ENCODE peak calls at places on chromosome 9, in four cellular contexts. P, Y, X and T are unnamed samples.

GRCh38 chr9:93096131-93096802 is at the start of gene CARD19:
- DNase-seq in P (no peak), X (peak; percentile 43), Y (peak; percentile 38), T (peak; percentile 40)

GRCh38 chr9:90813523-90813922 is 11.9 kb downstream of the SYK start:
- DNase-seq in X (no peak), Y (no peak), P (no peak), T (no peak)

GRCh38 chr9:14173730-14174129 is 140.2 kb downstream of the NFIB start:
- DNase-seq in X (no peak), P (no peak), Y (no peak), T (peak; percentile 40)

GRCh38 chr9:135035781-135036760 is 51.4 kb upstream of the OLFM1 start:
- DNase-seq in Y (no peak), X (no peak), P (no peak), T (no peak)

GRCh38 chr9:3008091-3008490 is 164.2 kb upstream of the PUM3 start:
- DNase-seq in X (no peak), P (no peak), Y (no peak), T (no peak)

GRCh38 chr9:12884736-12885395 is 110.0 kb downstream of the LURAP1L start:
- DNase-seq in Y (no peak), P (no peak), X (peak; percentile 95), T (peak; percentile 92)

GRCh38 chr9:129162901-129163670 is 15.0 kb downstream of the IER5L start:
- DNase-seq in P (no peak), X (no peak), Y (no peak), T (peak; percentile 25)

GRCh38 chr9:97237311-97237786 is 70.1 kb upstream of the CCDC180 start:
- DNase-seq in X (no peak), P (no peak), Y (no peak), T (peak; percentile 11)

GRCh38 chr9:127714916-127715442 is 484 bp downstream of the PTRH1 start:
- DNase-seq in P (no peak), X (no peak), Y (no peak), T (no peak)

GRCh38 chr9:94630833-94631232 is 8.5 kb downstream of the FBP1 start:
- DNase-seq in P (no peak), X (no peak), Y (no peak), T (no peak)

GRCh38 chr9:88392549-88392948 is 4.3 kb downstream of the SPIN1 start:
- DNase-seq in X (no peak), Y (no peak), P (no peak), T (no peak)
- H3K4me3 ChIP-seq in X (no peak overlapping the region), Y (no peak overlapping the region), P (no peak overlapping the region), T (no peak overlapping the region)

GRCh38 chr9:131635285-131635684 is 90.0 kb downstream of the PRRT1B start:
- DNase-seq in X (peak; percentile 97), Y (peak; percentile 57), P (no peak), T (peak; percentile 97)
- TF ChIP-seq CTCF in X (peak; percentile 24), Y (no peak), P (no peak), T (peak; percentile 39)

GRCh38 chr9:84939766-84940165 is 270.2 kb downstream of the NTRK2 start:
- DNase-seq in X (no peak), P (no peak), Y (no peak), T (no peak)

GRCh38 chr9:84937086-84937670 is 267.6 kb downstream of the NTRK2 start:
- DNase-seq in P (no peak), Y (no peak), X (no peak), T (no peak)

GRCh38 chr9:84945878-84946538 is 276.5 kb downstream of the NTRK2 start:
- DNase-seq in Y (no peak), X (no peak), P (no peak), T (no peak)

GRCh38 chr9:84940294-84940693 is 270.8 kb downstream of the NTRK2 start:
- DNase-seq in X (no peak), P (no peak), Y (no peak), T (no peak)

DNA sequence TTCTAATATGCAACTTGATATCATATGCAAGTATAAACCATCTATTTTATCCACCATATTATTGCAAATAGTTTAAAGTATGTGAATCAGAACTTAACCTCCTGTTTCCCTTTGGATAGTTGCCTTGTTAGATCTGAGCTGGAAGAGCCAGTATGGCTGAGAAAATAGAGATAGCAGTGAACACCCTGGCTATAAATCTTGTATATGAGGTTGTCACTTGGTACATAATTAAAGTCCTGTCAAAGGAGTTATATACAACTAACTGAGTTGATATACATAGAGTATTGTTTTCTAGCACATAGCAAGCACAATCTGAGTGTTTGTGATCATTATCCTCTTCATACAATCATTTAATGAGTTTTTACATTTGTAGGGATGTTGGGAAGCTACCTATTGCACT is 272.3 kb downstream of the NTRK2 start:
- DNase-seq in X (no peak), Y (no peak), P (no peak), T (no peak)
- H3K4me3 ChIP-seq in X (no peak overlapping the region), Y (no peak overlapping the region), P (no peak overlapping the region), T (no peak overlapping the region)

GRCh38 chr9:132367613-132368305 is 13.0 kb upstream of the SETX start:
- DNase-seq in Y (no peak), X (no peak), P (no peak), T (no peak)
- TF ChIP-seq CTCF in Y (no peak), X (no peak), P (no peak), T (no peak)

DNA sequence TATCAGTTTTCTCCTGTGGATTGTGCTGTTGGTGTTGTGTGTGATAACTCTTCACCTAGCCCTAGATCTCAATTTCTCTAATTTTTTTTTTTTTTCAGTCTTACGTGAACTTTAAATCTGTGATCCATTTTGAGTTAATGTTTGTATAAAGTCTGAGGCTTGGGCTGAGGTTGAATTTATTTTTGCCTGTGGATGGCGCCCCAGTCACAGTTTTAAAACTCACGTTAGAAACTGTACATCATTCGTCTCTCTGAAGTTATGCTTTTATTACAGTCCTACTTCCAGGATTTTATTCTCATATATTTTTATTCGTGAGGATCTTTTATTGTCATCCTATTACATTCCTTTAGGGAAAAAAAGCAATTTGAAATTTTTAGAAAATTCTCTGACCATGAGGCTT is 103.1 kb downstream of the EHMT1 start:
- DNase-seq in P (no peak), X (no peak), Y (no peak), T (no peak)
- H3K4me3 ChIP-seq in P (no peak overlapping the region), X (no peak overlapping the region), Y (no peak overlapping the region), T (no peak overlapping the region)

GRCh38 chr9:100167912-100168775 is 69.1 kb downstream of the INVS start:
- DNase-seq in X (no peak), Y (no peak), P (no peak), T (peak; percentile 58)
- TF ChIP-seq CTCF in X (peak; percentile 12), Y (no peak), P (no peak), T (peak; percentile 61)

GRCh38 chr9:105147095-105147871 is 97.2 kb upstream of the SLC44A1 start:
- DNase-seq in X (no peak), Y (no peak), P (no peak), T (no peak)

GRCh38 chr9:105146677-105147076 is 97.8 kb upstream of the SLC44A1 start:
- DNase-seq in X (no peak), Y (no peak), P (no peak), T (no peak)

GRCh38 chr9:105142406-105143092 is 101.9 kb upstream of the SLC44A1 start:
- DNase-seq in P (no peak), Y (no peak), X (no peak), T (peak; percentile 64)

GRCh38 chr9:105144076-105144475 is 100.4 kb upstream of the SLC44A1 start:
- DNase-seq in P (no peak), X (no peak), Y (no peak), T (no peak)

DNA sequence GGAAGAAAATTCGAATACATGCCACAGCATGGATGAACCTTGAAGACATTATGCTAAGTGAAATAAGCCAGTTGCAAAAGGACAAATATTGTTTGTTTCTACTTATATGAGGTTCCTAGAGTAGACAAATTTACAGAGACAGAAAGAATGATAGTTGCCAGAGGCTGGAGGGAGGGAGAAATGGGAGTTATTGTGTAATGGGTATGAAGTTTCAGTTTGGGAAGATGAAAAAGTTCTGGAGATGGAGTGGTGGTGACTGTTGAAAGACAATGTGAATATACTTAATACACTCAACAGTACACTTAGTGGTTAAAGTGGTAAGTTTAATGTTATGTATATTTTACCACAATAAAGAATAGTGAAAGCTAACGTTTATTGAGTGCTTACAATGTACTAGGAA is 99.6 kb upstream of the SLC44A1 start:
- DNase-seq in X (no peak), Y (no peak), P (no peak), T (no peak)
- H3K4me3 ChIP-seq in X (no peak overlapping the region), Y (no peak overlapping the region), P (no peak overlapping the region), T (no peak overlapping the region)

GRCh38 chr9:5895782-5896181 is 5.1 kb downstream of the MLANA start:
- DNase-seq in P (no peak), X (no peak), Y (no peak), T (no peak)
- TF ChIP-seq CTCF in P (no peak), X (no peak), Y (no peak), T (no peak)